ENCODE peak calls at places on chromosomes 3 and 15, in five cellular contexts. M, S, C, D and I are unnamed samples.

GRCh38 chr15:32649336-32649735 is 7.8 kb downstream of the SCG5 start:
- DNase-seq in M (no peak), S (no peak), C (peak; percentile 63), D (peak; percentile 22), I (no peak)

GRCh38 chr15:86743283-86743903 is 663.7 kb downstream of the AGBL1 start:
- DNase-seq in M (no peak), S (peak; percentile 3), C (peak; percentile 1), D (peak; percentile 9), I (no peak)

GRCh38 chr15:56243774-56244236 is at the start of gene RFX7:
- DNase-seq in M (no peak), S (peak; percentile 93), C (peak; percentile 53), D (peak; percentile 87), I (no peak)

GRCh38 chr15:78364233-78364632 is 24.1 kb downstream of the CRABP1 start:
- DNase-seq in M (no peak), S (peak; percentile 81), C (no peak), D (no peak), I (no peak)

GRCh38 chr15:51751687-51752683 is 588 bp downstream of the TMOD2 start:
- DNase-seq in M (no peak), S (peak; percentile 34), C (no peak), D (peak; percentile 44), I (peak; percentile 36)

GRCh38 chr15:47561102-47561501 is 156.2 kb upstream of the SEMA6D start:
- DNase-seq in M (no peak), S (no peak), C (no peak), D (no peak), I (no peak)

GRCh38 chr15:40069178-40070165 is 30.5 kb upstream of the SRP14 start:
- DNase-seq in M (no peak), S (peak; percentile 98), C (peak; percentile 76), D (no peak), I (no peak)

GRCh38 chr3:82262193-82262592 is 500.7 kb upstream of the GBE1 start:
- DNase-seq in M (no peak), S (no peak), C (no peak), D (no peak), I (no peak)

GRCh38 chr15:101188517-101189340 is 63.1 kb downstream of the CHSY1 start:
- DNase-seq in M (peak; percentile 39), S (no peak), C (no peak), D (no peak), I (no peak)

GRCh38 chr15:77807115-77807514 is 174.4 kb upstream of the LINGO1 start:
- DNase-seq in M (no peak), S (peak; percentile 58), C (no peak), D (no peak), I (no peak)

GRCh38 chr3:29642393-29643033 is 361.6 kb downstream of the RBMS3 start:
- DNase-seq in M (no peak), S (peak; percentile 17), C (no peak), D (no peak), I (no peak)

GRCh38 chr3:39150803-39151631 is 2.4 kb downstream of the CSRNP1 start:
- DNase-seq in M (no peak), S (peak; percentile 49), C (peak; percentile 33), D (peak; percentile 62), I (peak; percentile 26)

GRCh38 chr3:58573638-58574037 is 3.6 kb downstream of the FAM107A start:
- DNase-seq in M (no peak), S (no peak), C (no peak), D (no peak), I (no peak)

GRCh38 chr3:59850352-59850870 is 800.6 kb upstream of the CFAP20DC start:
- DNase-seq in M (no peak), S (no peak), C (no peak), D (no peak), I (no peak)

GRCh38 chr3:81823882-81824395 is 62.5 kb upstream of the GBE1 start:
- DNase-seq in M (peak; percentile 59), S (no peak), C (no peak), D (no peak), I (no peak)

GRCh38 chr3:44248152-44248551 is 6.5 kb downstream of the TOPAZ1 start:
- DNase-seq in M (no peak), S (no peak), C (no peak), D (no peak), I (no peak)

GRCh38 chr15:81043568-81044301 is 43.0 kb downstream of the TLNRD1 start:
- DNase-seq in M (no peak), S (no peak), C (no peak), D (no peak), I (no peak)

GRCh38 chr15:81037952-81038743 is 37.4 kb downstream of the TLNRD1 start:
- DNase-seq in M (no peak), S (no peak), C (no peak), D (no peak), I (no peak)

GRCh38 chr15:81033508-81033907 is 32.8 kb downstream of the TLNRD1 start:
- DNase-seq in M (no peak), S (no peak), C (no peak), D (no peak), I (no peak)

GRCh38 chr15:81040757-81041156 is 40.0 kb downstream of the TLNRD1 start:
- DNase-seq in M (no peak), S (no peak), C (no peak), D (no peak), I (no peak)

GRCh38 chr15:81038975-81039607 is 38.4 kb downstream of the TLNRD1 start:
- DNase-seq in M (no peak), S (no peak), C (peak; percentile 10), D (no peak), I (no peak)
- H3K27ac ChIP-seq in M (no peak overlapping the region), S (no peak overlapping the region), C (no peak overlapping the region), D (no peak overlapping the region), I (no peak overlapping the region)

GRCh38 chr15:75508741-75509532 is 57.4 kb upstream of the SIN3A start:
- DNase-seq in M (no peak), S (peak; percentile 40), C (peak; percentile 23), D (peak; percentile 26), I (peak; percentile 8)
- TF ChIP-seq GABPA in M (no peak), S (no peak), C (no peak), D (no peak), I (no peak)

DNA sequence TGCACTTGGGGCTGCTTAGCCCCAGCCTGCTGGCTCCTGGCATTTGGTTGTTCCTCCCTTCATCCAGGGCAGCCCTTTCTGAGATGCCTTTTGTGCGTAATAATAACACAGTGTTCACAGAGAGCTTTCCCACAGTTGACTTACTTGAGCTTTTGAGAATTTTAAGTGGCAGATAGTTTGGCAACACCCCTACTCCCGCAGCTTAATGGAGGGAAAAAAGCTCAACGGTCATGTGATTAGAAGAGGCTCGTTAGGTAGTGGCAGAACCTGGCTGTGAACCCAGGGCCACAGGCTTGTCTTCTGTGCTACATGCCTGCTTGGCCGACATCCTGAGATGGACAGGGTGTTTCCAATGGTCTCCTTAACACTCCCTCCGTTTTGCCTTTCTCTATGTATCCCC is 4.7 kb downstream of the KBTBD13 start:
- DNase-seq in M (no peak), S (no peak), C (no peak), D (no peak), I (no peak)
- H3K27ac ChIP-seq in M (no peak overlapping the region), S (no peak overlapping the region), C (no peak overlapping the region), D (no peak overlapping the region), I (no peak overlapping the region)

GRCh38 chr3:193912621-193913178 is 223.2 kb upstream of the HES1 start:
- DNase-seq in M (no peak), S (no peak), C (no peak), D (no peak), I (no peak)
- TF ChIP-seq GABPA in M (no peak), S (no peak), C (no peak), D (no peak), I (no peak)

GRCh38 chr3:69292185-69292584 is 93.7 kb downstream of the FRMD4B start:
- DNase-seq in M (no peak), S (no peak), C (no peak), D (no peak), I (no peak)

GRCh38 chr3:69290006-69290405 is 95.9 kb downstream of the FRMD4B start:
- DNase-seq in M (no peak), S (no peak), C (no peak), D (no peak), I (no peak)

GRCh38 chr3:69292959-69293574 is 92.8 kb downstream of the FRMD4B start:
- DNase-seq in M (no peak), S (no peak), C (no peak), D (no peak), I (no peak)

GRCh38 chr3:69288161-69288895 is 97.6 kb downstream of the FRMD4B start:
- DNase-seq in M (no peak), S (no peak), C (no peak), D (no peak), I (no peak)

GRCh38 chr3:69290430-69290829 is 95.5 kb downstream of the FRMD4B start:
- DNase-seq in M (no peak), S (no peak), C (no peak), D (no peak), I (no peak)
- H3K27ac ChIP-seq in M (no peak overlapping the region), S (no peak overlapping the region), C (no peak overlapping the region), D (no peak overlapping the region), I (no peak overlapping the region)

GRCh38 chr15:65049418-65049840 is 4.2 kb downstream of the SLC51B start:
- DNase-seq in M (peak; percentile 90), S (peak; percentile 96), C (no peak), D (peak; percentile 100), I (peak; percentile 82)
- TF ChIP-seq GABPA in M (no peak), S (no peak), C (no peak), D (no peak), I (no peak)